ENCODE peak calls at places on chromosome 19, in seven cellular contexts. One of them, this sample, is unnamed.

GRCh38 chr19:15421726-15422260 is 3.0 kb upstream of the AKAP8L start:
- DNase-seq in fibroblast of lung: peak; percentile 48
- DNase-seq in neural progenitor cell: no peak
- DNase-seq in HepG2: no peak
- DNase-seq in right cardiac atrium: peak; percentile 86
- DNase-seq in breast epithelium: no peak
- DNase-seq in MM.1S: no peak
- DNase-seq in this sample: no peak

GRCh38 chr19:51259348-51260245 is 8.7 kb downstream of the SIGLECL1 start:
- DNase-seq in fibroblast of lung: peak; percentile 17
- DNase-seq in neural progenitor cell: peak; percentile 53
- DNase-seq in HepG2: peak; percentile 24
- DNase-seq in right cardiac atrium: no peak
- DNase-seq in breast epithelium: no peak
- DNase-seq in MM.1S: no peak
- DNase-seq in this sample: no peak

GRCh38 chr19:8702350-8702749 is 3.8 kb upstream of the ACTL9 start:
- DNase-seq in fibroblast of lung: no peak
- DNase-seq in neural progenitor cell: no peak
- DNase-seq in HepG2: no peak
- DNase-seq in right cardiac atrium: no peak
- DNase-seq in breast epithelium: no peak
- DNase-seq in MM.1S: no peak
- DNase-seq in this sample: no peak

GRCh38 chr19:18940791-18941627 is at the start of gene HOMER3:
- DNase-seq in fibroblast of lung: peak; percentile 56
- DNase-seq in neural progenitor cell: peak; percentile 91
- DNase-seq in HepG2: no peak
- DNase-seq in right cardiac atrium: peak; percentile 95
- DNase-seq in breast epithelium: peak; percentile 55
- DNase-seq in MM.1S: peak; percentile 67
- DNase-seq in this sample: no peak

GRCh38 chr19:18932216-18932841 is 8.7 kb downstream of the HOMER3 start:
- DNase-seq in fibroblast of lung: peak; percentile 40
- DNase-seq in neural progenitor cell: peak; percentile 97
- DNase-seq in HepG2: no peak
- DNase-seq in right cardiac atrium: peak; percentile 91
- DNase-seq in breast epithelium: no peak
- DNase-seq in MM.1S: peak; percentile 38
- DNase-seq in this sample: peak; percentile 91

GRCh38 chr19:3670796-3671679 is 29.2 kb downstream of the PIP5K1C start:
- DNase-seq in fibroblast of lung: peak; percentile 88
- DNase-seq in neural progenitor cell: no peak
- DNase-seq in HepG2: no peak
- DNase-seq in right cardiac atrium: peak; percentile 95
- DNase-seq in breast epithelium: peak; percentile 59
- DNase-seq in MM.1S: no peak
- DNase-seq in this sample: peak; percentile 80

GRCh38 chr19:3471954-3472655 is 8.2 kb downstream of the SMIM24 start:
- DNase-seq in fibroblast of lung: peak; percentile 17
- DNase-seq in neural progenitor cell: peak; percentile 53
- DNase-seq in HepG2: no peak
- DNase-seq in right cardiac atrium: peak; percentile 74
- DNase-seq in breast epithelium: no peak
- DNase-seq in MM.1S: no peak
- DNase-seq in this sample: no peak

GRCh38 chr19:13899393-13899792 is 6.5 kb downstream of the BRME1 start:
- DNase-seq in fibroblast of lung: no peak
- DNase-seq in neural progenitor cell: no peak
- DNase-seq in HepG2: peak; percentile 75
- DNase-seq in right cardiac atrium: no peak
- DNase-seq in breast epithelium: no peak
- DNase-seq in MM.1S: no peak
- DNase-seq in this sample: no peak

GRCh38 chr19:15161028-15161984 is 39.5 kb downstream of the NOTCH3 start:
- DNase-seq in fibroblast of lung: no peak
- DNase-seq in neural progenitor cell: no peak
- DNase-seq in HepG2: peak; percentile 61
- DNase-seq in right cardiac atrium: no peak
- DNase-seq in breast epithelium: no peak
- DNase-seq in MM.1S: peak; percentile 73
- DNase-seq in this sample: no peak

GRCh38 chr19:1189419-1189818 is 15.4 kb upstream of the SBNO2 start:
- DNase-seq in fibroblast of lung: no peak
- DNase-seq in neural progenitor cell: peak; percentile 2
- DNase-seq in HepG2: no peak
- DNase-seq in right cardiac atrium: no peak
- DNase-seq in breast epithelium: no peak
- DNase-seq in MM.1S: peak; percentile 6
- DNase-seq in this sample: no peak

GRCh38 chr19:13633109-13633508 is 126.8 kb upstream of the CACNA1A start:
- DNase-seq in fibroblast of lung: peak; percentile 95
- DNase-seq in neural progenitor cell: peak; percentile 64
- DNase-seq in HepG2: peak; percentile 64
- DNase-seq in right cardiac atrium: no peak
- DNase-seq in breast epithelium: no peak
- DNase-seq in MM.1S: no peak
- DNase-seq in this sample: no peak

GRCh38 chr19:35009424-35010415 is 9.6 kb downstream of the GRAMD1A start:
- DNase-seq in fibroblast of lung: no peak
- DNase-seq in neural progenitor cell: no peak
- DNase-seq in HepG2: no peak
- DNase-seq in right cardiac atrium: peak; percentile 36
- DNase-seq in breast epithelium: no peak
- DNase-seq in MM.1S: no peak
- DNase-seq in this sample: no peak

GRCh38 chr19:12933287-12934072 is at the start of gene FARSA:
- DNase-seq in fibroblast of lung: peak; percentile 89
- DNase-seq in neural progenitor cell: peak; percentile 94
- DNase-seq in HepG2: peak; percentile 84
- DNase-seq in right cardiac atrium: peak; percentile 97
- DNase-seq in breast epithelium: peak; percentile 94
- DNase-seq in MM.1S: peak; percentile 94
- DNase-seq in this sample: peak; percentile 97

GRCh38 chr19:13887039-13887438 is 10.1 kb downstream of the NANOS3 start:
- DNase-seq in fibroblast of lung: no peak
- DNase-seq in neural progenitor cell: no peak
- DNase-seq in HepG2: no peak
- DNase-seq in right cardiac atrium: no peak
- DNase-seq in breast epithelium: peak; percentile 61
- DNase-seq in MM.1S: no peak
- DNase-seq in this sample: no peak

GRCh38 chr19:17762505-17763229 is 11.4 kb downstream of the FCHO1 start:
- DNase-seq in fibroblast of lung: peak; percentile 54
- DNase-seq in neural progenitor cell: peak; percentile 94
- DNase-seq in HepG2: peak; percentile 59
- DNase-seq in right cardiac atrium: no peak
- DNase-seq in breast epithelium: no peak
- DNase-seq in MM.1S: no peak
- DNase-seq in this sample: no peak

GRCh38 chr19:29420482-29421185 is 105.2 kb upstream of the VSTM2B start:
- DNase-seq in fibroblast of lung: no peak
- DNase-seq in neural progenitor cell: no peak
- DNase-seq in HepG2: no peak
- DNase-seq in right cardiac atrium: no peak
- DNase-seq in breast epithelium: no peak
- DNase-seq in MM.1S: no peak
- DNase-seq in this sample: no peak
- H3K9me3 ChIP-seq in fibroblast of lung: no peaks in the 10 kb centered on the region
- H3K9me3 ChIP-seq in neural progenitor cell: no peaks in the 10 kb centered on the region
- H3K9me3 ChIP-seq in HepG2: no peaks in the 10 kb centered on the region
- H3K9me3 ChIP-seq in right cardiac atrium: no peaks in the 10 kb centered on the region
- H3K9me3 ChIP-seq in breast epithelium: no peaks in the 10 kb centered on the region
- H3K9me3 ChIP-seq in MM.1S: no peaks in the 10 kb centered on the region
- H3K9me3 ChIP-seq in this sample: no peaks in the 10 kb centered on the region

GRCh38 chr19:45126654-45127053 is 33.7 kb downstream of the PPP1R37 start:
- DNase-seq in fibroblast of lung: no peak
- DNase-seq in neural progenitor cell: no peak
- DNase-seq in HepG2: no peak
- DNase-seq in right cardiac atrium: no peak
- DNase-seq in breast epithelium: no peak
- DNase-seq in MM.1S: no peak
- DNase-seq in this sample: no peak
- H3K4me1 ChIP-seq in fibroblast of lung: no peaks in the 10 kb centered on the region
- H3K4me1 ChIP-seq in neural progenitor cell: peaks cover 12% of the 10 kb centered on the region
- H3K4me1 ChIP-seq in HepG2: peaks cover 36% of the 10 kb centered on the region
- H3K4me1 ChIP-seq in right cardiac atrium: no peaks in the 10 kb centered on the region
- H3K4me1 ChIP-seq in breast epithelium: peaks cover 15% of the 10 kb centered on the region
- H3K4me1 ChIP-seq in MM.1S: peaks cover 20% of the 10 kb centered on the region
- H3K4me1 ChIP-seq in this sample: peaks cover 32% of the 10 kb centered on the region

DNA sequence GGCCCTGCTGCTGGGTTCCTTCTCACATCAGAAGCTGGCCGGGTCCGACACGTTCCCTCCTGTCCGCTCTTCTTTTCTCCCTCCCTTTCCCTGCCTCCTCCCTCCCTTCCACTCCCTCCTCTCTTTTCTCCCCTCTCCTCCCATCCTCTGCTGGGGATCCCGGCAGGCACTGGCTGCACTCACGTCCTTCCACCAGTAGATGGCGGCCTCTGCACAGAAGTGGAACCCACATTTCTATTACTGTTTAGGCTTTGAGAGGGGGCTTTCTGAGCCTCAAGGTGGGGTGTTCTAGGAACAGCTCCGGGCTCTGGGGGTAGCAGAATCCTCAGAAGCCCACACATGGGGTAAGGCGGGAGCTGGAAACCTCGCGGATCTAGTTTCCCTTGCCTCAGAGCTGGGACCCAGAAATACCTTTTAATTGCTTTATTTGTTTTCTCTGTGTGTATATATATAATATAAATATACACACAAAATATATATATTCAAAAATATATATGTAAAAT is 294.2 kb downstream of the ZNF536 start:
- DNase-seq in fibroblast of lung: peak; percentile 28
- DNase-seq in neural progenitor cell: peak; percentile 80
- DNase-seq in HepG2: peak; percentile 19
- DNase-seq in right cardiac atrium: peak; percentile 76
- DNase-seq in breast epithelium: no peak
- DNase-seq in MM.1S: peak; percentile 17
- DNase-seq in this sample: no peak
- H3K9me3 ChIP-seq in fibroblast of lung: no peaks in the 10 kb centered on the region
- H3K9me3 ChIP-seq in neural progenitor cell: no peaks in the 10 kb centered on the region
- H3K9me3 ChIP-seq in HepG2: no peaks in the 10 kb centered on the region
- H3K9me3 ChIP-seq in right cardiac atrium: no peaks in the 10 kb centered on the region
- H3K9me3 ChIP-seq in breast epithelium: no peaks in the 10 kb centered on the region
- H3K9me3 ChIP-seq in MM.1S: no peaks in the 10 kb centered on the region
- H3K9me3 ChIP-seq in this sample: no peaks in the 10 kb centered on the region

GRCh38 chr19:31976775-31977536 is 368.5 kb upstream of the ZNF507 start:
- DNase-seq in fibroblast of lung: no peak
- DNase-seq in neural progenitor cell: no peak
- DNase-seq in HepG2: no peak
- DNase-seq in right cardiac atrium: no peak
- DNase-seq in breast epithelium: no peak
- DNase-seq in MM.1S: no peak
- DNase-seq in this sample: peak; percentile 29

GRCh38 chr19:31980851-31981250 is 364.6 kb upstream of the ZNF507 start:
- DNase-seq in fibroblast of lung: no peak
- DNase-seq in neural progenitor cell: no peak
- DNase-seq in HepG2: no peak
- DNase-seq in right cardiac atrium: no peak
- DNase-seq in breast epithelium: no peak
- DNase-seq in MM.1S: no peak
- DNase-seq in this sample: no peak

GRCh38 chr19:31981545-31981944 is 363.9 kb upstream of the ZNF507 start:
- DNase-seq in fibroblast of lung: no peak
- DNase-seq in neural progenitor cell: no peak
- DNase-seq in HepG2: no peak
- DNase-seq in right cardiac atrium: no peak
- DNase-seq in breast epithelium: no peak
- DNase-seq in MM.1S: no peak
- DNase-seq in this sample: no peak

GRCh38 chr19:31979949-31980670 is 365.3 kb upstream of the ZNF507 start:
- DNase-seq in fibroblast of lung: no peak
- DNase-seq in neural progenitor cell: no peak
- DNase-seq in HepG2: no peak
- DNase-seq in right cardiac atrium: no peak
- DNase-seq in breast epithelium: no peak
- DNase-seq in MM.1S: no peak
- DNase-seq in this sample: no peak

DNA sequence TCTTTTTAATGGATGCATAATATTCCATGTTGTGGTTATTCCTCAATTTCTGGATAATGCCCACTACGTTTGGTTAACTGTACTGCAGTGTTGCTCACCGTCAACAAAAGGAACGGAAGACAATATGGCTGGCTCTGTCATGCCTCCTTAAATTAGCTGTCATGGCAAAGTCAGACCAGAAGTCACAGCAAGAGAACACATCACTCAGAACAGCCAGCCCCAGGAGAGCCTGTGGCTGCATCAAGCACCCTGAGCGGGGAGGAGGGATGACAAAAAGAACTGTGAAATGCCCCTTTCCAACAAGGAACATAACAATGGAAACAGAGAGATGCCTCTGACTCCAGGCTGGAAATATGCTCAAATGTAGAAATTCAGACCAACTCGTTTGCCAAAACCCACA is 366.0 kb upstream of the ZNF507 start:
- DNase-seq in fibroblast of lung: no peak
- DNase-seq in neural progenitor cell: no peak
- DNase-seq in HepG2: no peak
- DNase-seq in right cardiac atrium: no peak
- DNase-seq in breast epithelium: no peak
- DNase-seq in MM.1S: no peak
- DNase-seq in this sample: peak; percentile 4
- H3K4me1 ChIP-seq in fibroblast of lung: no peaks in the 10 kb centered on the region
- H3K4me1 ChIP-seq in neural progenitor cell: no peaks in the 10 kb centered on the region
- H3K4me1 ChIP-seq in HepG2: no peaks in the 10 kb centered on the region
- H3K4me1 ChIP-seq in right cardiac atrium: no peaks in the 10 kb centered on the region
- H3K4me1 ChIP-seq in breast epithelium: no peaks in the 10 kb centered on the region
- H3K4me1 ChIP-seq in MM.1S: no peaks in the 10 kb centered on the region
- H3K4me1 ChIP-seq in this sample: no peaks in the 10 kb centered on the region

DNA sequence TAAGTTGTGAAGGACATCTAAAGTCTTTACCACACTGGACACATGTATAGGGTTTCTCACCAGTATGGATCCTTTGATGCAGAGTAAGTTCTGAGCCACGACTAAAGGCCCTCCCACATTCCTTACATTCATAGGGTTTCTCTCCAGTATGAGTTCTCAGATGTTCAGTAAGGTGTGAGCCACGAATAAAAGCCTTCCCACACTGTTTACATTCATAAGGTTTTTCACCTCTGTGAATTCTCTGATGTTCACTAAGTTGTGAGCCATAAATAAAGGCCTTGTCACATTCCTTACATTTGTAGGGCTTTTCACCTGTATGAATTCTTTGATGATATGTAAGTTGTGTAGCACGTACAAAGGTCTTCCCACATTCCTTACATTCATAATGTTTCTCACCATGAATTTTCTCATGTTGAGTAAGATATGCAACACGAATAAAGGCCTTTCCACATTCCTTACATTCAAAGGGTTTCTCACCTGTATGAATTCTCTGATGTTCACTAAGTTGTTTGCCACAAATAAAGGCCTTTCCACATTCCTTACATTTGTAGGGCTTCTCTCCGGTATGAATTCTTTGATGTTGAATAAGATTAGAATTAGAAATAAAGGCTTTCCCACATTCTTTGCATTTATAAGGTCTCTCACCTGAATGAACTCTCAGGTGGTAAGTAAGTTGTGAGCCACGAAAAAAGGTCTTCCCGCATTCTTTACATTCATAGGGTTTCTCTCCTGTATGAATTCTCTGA is 29.8 kb downstream of the ZNF571 start:
- DNase-seq in fibroblast of lung: peak; percentile 2
- DNase-seq in neural progenitor cell: no peak
- DNase-seq in HepG2: no peak
- DNase-seq in right cardiac atrium: no peak
- DNase-seq in breast epithelium: no peak
- DNase-seq in MM.1S: no peak
- DNase-seq in this sample: no peak
- H3K9me3 ChIP-seq in fibroblast of lung: no peaks in the 10 kb centered on the region
- H3K9me3 ChIP-seq in neural progenitor cell: peaks cover 74% of the 10 kb centered on the region
- H3K9me3 ChIP-seq in HepG2: peaks cover 91% of the 10 kb centered on the region
- H3K9me3 ChIP-seq in right cardiac atrium: peaks cover 12% of the 10 kb centered on the region
- H3K9me3 ChIP-seq in breast epithelium: peaks cover 99% of the 10 kb centered on the region
- H3K9me3 ChIP-seq in MM.1S: peaks cover 4% of the 10 kb centered on the region
- H3K9me3 ChIP-seq in this sample: peaks cover 86% of the 10 kb centered on the region

This sample was measured in suprapubic skin.